ENCODE peak calls at places on chromosomes 11 and 22, in four cellular contexts. T, P, G and J are unnamed samples.

GRCh38 chr22:21697866-21698265 is 32.1 kb downstream of the PPIL2 start:
- DNase-seq in P (no peak), T (peak), G (peak), J (no peak)

GRCh38 chr11:66912361-66912760 is 45.8 kb downstream of the PC start:
- DNase-seq in G (no peak), P (no peak), T (no peak), J (no peak)

GRCh38 chr11:12083380-12083779 is 27.0 kb upstream of the MICAL2 start:
- DNase-seq in P (no peak), T (no peak), G (no peak), J (no peak)

GRCh38 chr11:121153472-121153871 is 52.4 kb downstream of the TECTA start:
- DNase-seq in P (no peak), T (no peak), G (no peak), J (no peak)

GRCh38 chr11:115550291-115551059 is 46.3 kb upstream of the CADM1 start:
- DNase-seq in G (no peak), P (no peak), T (no peak), J (no peak)

GRCh38 chr11:128467610-128468041 is 119.7 kb downstream of the ETS1 start:
- DNase-seq in G (peak), P (peak), T (peak), J (peak)

GRCh38 chr11:44928807-44929206 is 21.9 kb downstream of the TP53I11 start:
- DNase-seq in P (no peak), T (no peak), G (no peak), J (no peak)

GRCh38 chr11:101459020-101459419 is 124.8 kb downstream of the TRPC6 start:
- DNase-seq in P (no peak), G (no peak), T (no peak), J (no peak)

GRCh38 chr11:26088391-26088790 is 243.5 kb upstream of the ANO3 start:
- DNase-seq in G (peak), T (no peak), P (no peak), J (no peak)

GRCh38 chr22:49017769-49018330 is 809.8 kb downstream of the BRD1 start:
- DNase-seq in T (no peak), P (peak), G (no peak), J (no peak)

GRCh38 chr11:2420502-2421225 is 20.1 kb downstream of the TSSC4 start:
- DNase-seq in P (peak), G (peak), T (peak), J (no peak)

GRCh38 chr22:48083502-48083901 is 1321.1 kb downstream of the TBC1D22A start:
- DNase-seq in P (no peak), G (no peak), T (no peak), J (no peak)